ENCODE peak calls at places on chromosome 13, in six cellular contexts. W is transverse colon; X is GM12892; J is CD4-positive, alpha-beta T cell; I is H7; L is H9. N is an unnamed sample.

GRCh38 chr13:32267836-32268439 is 47.2 kb downstream of the ZAR1L start:
- DNase-seq in I (peak), W (peak), L (peak), J (peak), X (peak), N (peak)

GRCh38 chr13:110690516-110690915 is 15.4 kb downstream of the CARS2 start:
- DNase-seq in W (no peak), L (no peak), I (no peak), X (no peak), J (no peak), N (no peak)

GRCh38 chr13:37868691-37869505 is 674 bp downstream of the TRPC4 start:
- DNase-seq in I (peak), W (no peak), J (no peak), L (peak), X (no peak), N (no peak)

GRCh38 chr13:45300190-45300985 is 40.6 kb downstream of the TPT1 start:
- DNase-seq in J (no peak), X (no peak), W (no peak), I (no peak), L (no peak), N (no peak)

GRCh38 chr13:61170791-61171330 is 244.8 kb downstream of the PCDH20 start:
- DNase-seq in W (no peak), X (no peak), I (no peak), J (no peak), L (no peak), N (no peak)

GRCh38 chr13:44172411-44172810 is 201.2 kb upstream of the SERP2 start:
- DNase-seq in I (no peak), X (no peak), W (no peak), J (no peak), L (no peak), N (peak)

GRCh38 chr13:98571955-98572662 is 4.8 kb downstream of the STK24 start:
- DNase-seq in I (no peak), L (no peak), X (no peak), W (peak), J (no peak), N (no peak)

GRCh38 chr13:35164324-35164932 is 222.4 kb downstream of the NBEA start:
- DNase-seq in J (no peak), W (no peak), I (peak), L (no peak), X (no peak), N (no peak)

GRCh38 chr13:113936166-113936565 is 37.7 kb downstream of the C13orf46 start:
- DNase-seq in L (no peak), J (no peak), I (no peak), W (no peak), X (no peak), N (no peak)

GRCh38 chr13:39468306-39468705 is 134.7 kb downstream of the LHFPL6 start:
- DNase-seq in J (no peak), X (no peak), L (no peak), I (no peak), W (no peak), N (no peak)

GRCh38 chr13:29621841-29622240 is 26.4 kb upstream of the SLC7A1 start:
- DNase-seq in W (no peak), L (no peak), X (no peak), J (no peak), I (no peak), N (no peak)

GRCh38 chr13:86051134-86052103 is 252.2 kb upstream of the SLITRK6 start:
- DNase-seq in W (peak), X (no peak), L (no peak), J (no peak), I (no peak), N (no peak)

GRCh38 chr13:105353654-105354053 is 1181.8 kb downstream of the EFNB2 start:
- DNase-seq in L (no peak), W (no peak), X (no peak), I (no peak), J (no peak), N (no peak)

GRCh38 chr13:70829748-70830147 is 721.5 kb upstream of the KLHL1 start:
- DNase-seq in I (no peak), J (no peak), L (no peak), X (no peak), W (no peak), N (no peak)

GRCh38 chr13:42807236-42807635 is 25.9 kb downstream of the FAM216B start:
- DNase-seq in X (no peak), J (no peak), W (no peak), I (no peak), L (no peak), N (no peak)

GRCh38 chr13:94210826-94211225 is 268.7 kb downstream of the DCT start:
- DNase-seq in W (no peak), I (no peak), J (no peak), L (no peak), X (no peak), N (no peak)

GRCh38 chr13:77506874-77507273 is 28.6 kb upstream of the SCEL start:
- DNase-seq in W (no peak), L (no peak), X (no peak), J (no peak), I (peak), N (no peak)

GRCh38 chr13:106570354-106570822 is 2.5 kb upstream of the ARGLU1 start:
- DNase-seq in L (peak), W (peak), J (peak), X (no peak), I (peak), N (peak)

GRCh38 chr13:111006508-111007031 is 91.7 kb upstream of the ANKRD10 start:
- DNase-seq in W (peak), J (no peak), X (no peak), L (no peak), I (peak), N (peak)

GRCh38 chr13:99281811-99282263 is 23.7 kb upstream of the GPR18 start:
- DNase-seq in L (no peak), J (peak), W (peak), X (no peak), I (no peak), N (peak)

GRCh38 chr13:80436571-80437169 is 95.7 kb upstream of the SPRY2 start:
- DNase-seq in W (no peak), I (no peak), L (no peak), X (no peak), J (no peak), N (no peak)